ENCODE peak calls at places on chromosomes 6 and 20, in nine cellular contexts. W is stimulated activated CD4-positive, alpha-beta T cell treated with anti-CD3 and anti-CD28 coated beads, Interleukin-2, amount 100 ng/mL, for 4 hours; A is ovary; Y is NCI-H2081; N is activated CD4-positive, alpha-beta T cell treated with anti-CD3 and anti-CD28 coated beads, Interleukin-2, amount 50 U/mL, for 1 hour; Q is T follicular helper cell; V is activated naive CD4-positive, alpha-beta T cell; L is CD8-positive, alpha-beta memory T cell; B is activated T-helper 1 cell treated with Interleukin-2 at 50 U/mL for 16 hours. H is an unnamed sample.

GRCh38 chr6:81909981-81910910 is 157.8 kb upstream of the TENT5A start:
- DNase-seq in W (no peak), A (no peak), Y (no peak), N (no peak), Q (no peak), V (no peak), L (no peak), B (no peak), H (no peak)

GRCh38 chr6:157710604-157711003 is 112.4 kb upstream of the SNX9 start:
- DNase-seq in W (no peak), A (no peak), Y (no peak), N (no peak), Q (no peak), V (no peak), L (no peak), B (no peak), H (no peak)

GRCh38 chr20:42589976-42590639 is 599.6 kb downstream of the PTPRT start:
- DNase-seq in W (no peak), A (no peak), Y (no peak), N (no peak), Q (no peak), V (no peak), L (no peak), B (no peak), H (no peak)

GRCh38 chr20:856361-856775 is 22.9 kb downstream of the FAM110A start:
- DNase-seq in W (peak), A (no peak), Y (no peak), N (peak), Q (no peak), V (peak), L (peak), B (no peak), H (peak)

GRCh38 chr6:81515562-81516453 is 236.7 kb downstream of the TENT5A start:
- DNase-seq in W (no peak), A (no peak), Y (no peak), N (no peak), Q (no peak), V (no peak), L (no peak), B (no peak), H (no peak)

GRCh38 chr20:4889446-4889845 is 111.9 kb downstream of the SLC23A2 start:
- DNase-seq in W (no peak), A (no peak), Y (no peak), N (no peak), Q (no peak), V (no peak), L (no peak), B (no peak), H (no peak)

GRCh38 chr6:154868143-154868594 is 126.9 kb upstream of the TIAM2 start:
- DNase-seq in W (no peak), A (no peak), Y (peak), N (no peak), Q (no peak), V (no peak), L (no peak), B (no peak), H (no peak)

GRCh38 chr6:48916523-48917050 is 546.5 kb downstream of the MMUT start:
- DNase-seq in W (no peak), A (no peak), Y (no peak), N (no peak), Q (no peak), V (no peak), L (no peak), B (no peak), H (no peak)

GRCh38 chr6:85360794-85361642 is 88.9 kb upstream of the NT5E start:
- DNase-seq in W (no peak), A (no peak), Y (no peak), N (no peak), Q (no peak), V (no peak), L (no peak), B (no peak), H (no peak)

GRCh38 chr6:41878246-41878645 is 16.9 kb downstream of the USP49 start:
- DNase-seq in W (no peak), A (no peak), Y (no peak), N (no peak), Q (no peak), V (no peak), L (no peak), B (no peak), H (no peak)

GRCh38 chr6:119493980-119494379 is 144.4 kb upstream of the MAN1A1 start:
- DNase-seq in W (no peak), A (no peak), Y (peak), N (no peak), Q (no peak), V (no peak), L (no peak), B (no peak), H (no peak)

GRCh38 chr6:69416739-69417138 is 380.1 kb downstream of the LMBRD1 start:
- DNase-seq in W (no peak), A (no peak), Y (no peak), N (no peak), Q (no peak), V (no peak), L (no peak), B (no peak), H (no peak)

GRCh38 chr6:128069180-128069579 is 168.3 kb upstream of the THEMIS start:
- DNase-seq in W (no peak), A (no peak), Y (no peak), N (no peak), Q (no peak), V (no peak), L (no peak), B (no peak), H (no peak)

H was measured in T-cell.